ENCODE peak calls at places on chromosomes 13 and 19, in five cellular contexts. V, A, Z, M and E are unnamed samples.
A peak's percentile ranks its signal among the peaks of the same experiment; 100 is the strongest.

GRCh38 chr19:51660975-51661600 is 14.5 kb upstream of the SIGLEC14 start:
- DNase-seq in V (peak; percentile 40), A (peak; percentile 86), Z (peak; percentile 95), M (peak; percentile 68), E (peak; percentile 76)

GRCh38 chr13:80342541-80343371 is 1.8 kb upstream of the SPRY2 start:
- DNase-seq in V (peak; percentile 48), A (peak; percentile 31), Z (peak; percentile 83), M (peak; percentile 60), E (peak; percentile 43)

GRCh38 chr13:106566682-106567420 is 1.1 kb downstream of the ARGLU1 start:
- DNase-seq in V (peak; percentile 46), A (peak; percentile 27), Z (peak; percentile 75), M (peak; percentile 41), E (peak; percentile 12)

GRCh38 chr19:55935206-55935605 is 3.1 kb upstream of the NLRP13 start:
- DNase-seq in V (no peak), A (no peak), Z (no peak), M (no peak), E (no peak)

GRCh38 chr19:16301999-16302694 is 22.5 kb upstream of the KLF2 start:
- DNase-seq in V (peak; percentile 64), A (no peak), Z (no peak), M (no peak), E (no peak)

GRCh38 chr13:76481738-76482137 is 404.5 kb downstream of the KCTD12 start:
- DNase-seq in V (peak; percentile 8), A (no peak), Z (no peak), M (no peak), E (no peak)

GRCh38 chr19:5927439-5927821 is 13.4 kb downstream of the CAPS start:
- DNase-seq in V (no peak), A (no peak), Z (no peak), M (no peak), E (no peak)

GRCh38 chr19:45753548-45753947 is 15.5 kb downstream of the SIX5 start:
- DNase-seq in V (no peak), A (no peak), Z (peak; percentile 84), M (no peak), E (no peak)

GRCh38 chr13:79973533-79973963 is 367.4 kb downstream of the SPRY2 start:
- DNase-seq in V (no peak), A (no peak), Z (peak; percentile 38), M (no peak), E (no peak)

GRCh38 chr13:34216251-34216650 is 398.3 kb downstream of the RFC3 start:
- DNase-seq in V (no peak), A (no peak), Z (no peak), M (no peak), E (no peak)

GRCh38 chr13:72820156-72820897 is 38.4 kb downstream of the PIBF1 start:
- DNase-seq in V (peak; percentile 92), A (no peak), Z (peak; percentile 22), M (no peak), E (no peak)

GRCh38 chr19:14078406-14078805 is 5.8 kb downstream of the MISP3 start:
- DNase-seq in V (no peak), A (no peak), Z (no peak), M (no peak), E (no peak)

GRCh38 chr13:66513728-66514127 is 716.4 kb downstream of the PCDH9 start:
- DNase-seq in V (peak; percentile 74), A (no peak), Z (no peak), M (no peak), E (no peak)

GRCh38 chr19:27746691-27747380 is 1466.1 kb downstream of the UQCRFS1 start:
- DNase-seq in V (peak; percentile 6), A (no peak), Z (peak; percentile 77), M (no peak), E (no peak)

GRCh38 chr19:52191951-52192350 is 2.1 kb downstream of the PPP2R1A start:
- DNase-seq in V (no peak), A (no peak), Z (peak; percentile 7), M (no peak), E (no peak)

GRCh38 chr19:5024282-5024681 is 55.4 kb downstream of the KDM4B start:
- DNase-seq in V (no peak), A (no peak), Z (no peak), M (no peak), E (no peak)

GRCh38 chr19:11179716-11180297 is 17.5 kb downstream of the KANK2 start:
- DNase-seq in V (no peak), A (no peak), Z (no peak), M (no peak), E (no peak)

GRCh38 chr19:43784251-43784980 is 3.6 kb upstream of the KCNN4 start:
- DNase-seq in V (peak; percentile 83), A (peak; percentile 12), Z (no peak), M (peak; percentile 75), E (no peak)

GRCh38 chr13:98783856-98784478 is 31.5 kb upstream of the SLC15A1 start:
- DNase-seq in V (no peak), A (no peak), Z (no peak), M (no peak), E (no peak)

GRCh38 chr19:29379257-29379986 is 146.4 kb upstream of the VSTM2B start:
- DNase-seq in V (no peak), A (no peak), Z (no peak), M (no peak), E (no peak)

GRCh38 chr19:46351241-46352041 is 4.6 kb downstream of the PPP5C start:
- DNase-seq in V (peak; percentile 35), A (peak; percentile 88), Z (peak; percentile 27), M (peak; percentile 17), E (no peak)

GRCh38 chr13:56528040-56528760 is 612.5 kb upstream of the PRR20A start:
- DNase-seq in V (no peak), A (no peak), Z (no peak), M (no peak), E (no peak)

GRCh38 chr19:8552810-8553209 is 24.4 kb downstream of the MYO1F start:
- DNase-seq in V (peak; percentile 18), A (peak; percentile 30), Z (peak; percentile 89), M (no peak), E (peak; percentile 4)

GRCh38 chr13:100673376-100673830 is 1.2 kb downstream of the TMTC4 start:
- DNase-seq in V (no peak), A (no peak), Z (peak; percentile 52), M (no peak), E (no peak)

GRCh38 chr19:57558525-57558924 is 1.1 kb downstream of the ZNF550 start:
- DNase-seq in V (no peak), A (no peak), Z (peak; percentile 15), M (no peak), E (no peak)

GRCh38 chr13:63337041-63337440 is 1921.4 kb upstream of the PCDH20 start:
- DNase-seq in V (no peak), A (no peak), Z (no peak), M (no peak), E (no peak)

GRCh38 chr19:1411255-1412191 is 4.1 kb downstream of the DAZAP1 start:
- DNase-seq in V (peak; percentile 47), A (peak; percentile 88), Z (no peak), M (no peak), E (peak; percentile 79)

GRCh38 chr13:92951273-92951820 is 275.3 kb upstream of the GPC6 start:
- DNase-seq in V (peak; percentile 45), A (no peak), Z (no peak), M (no peak), E (no peak)

GRCh38 chr19:40416918-40417713 is 3.9 kb upstream of the PRX start:
- DNase-seq in V (no peak), A (no peak), Z (no peak), M (no peak), E (no peak)

GRCh38 chr19:41641879-41642485 is 15.1 kb upstream of the CEACAM4 start:
- DNase-seq in V (peak; percentile 5), A (peak; percentile 65), Z (peak; percentile 80), M (peak; percentile 83), E (peak; percentile 58)

GRCh38 chr13:37617162-37617561 is 18.6 kb upstream of the POSTN start:
- DNase-seq in V (peak; percentile 96), A (no peak), Z (peak; percentile 22), M (no peak), E (no peak)